ENCODE peak calls at places on chromosome 12, in ten cellular contexts. E is kidney tubule cell; K is GM12865; O is stimulated activated CD8-positive, alpha-beta memory T cell treated with anti-CD3 and anti-CD28 coated beads, Interleukin-2, amount 100 ng/mL, for 1 hour; I is activated B cell treated with CpG ODN at 0.5 μM for 24 hours; Z is astrocyte; C is lung microvascular endothelial cell; F is Right ventricle myocardium inferior; J is retinal pigment epithelial cell; D is NCI-H1048. H is an unnamed sample.

GRCh38 chr12:108884116-108885012 is 4.5 kb downstream of the DAO start:
- DNase-seq in E (peak), K (peak), O (peak), I (peak), Z (no peak), C (peak), F (peak), J (no peak), D (no peak), H (peak)

GRCh38 chr12:127162902-127163301 is 1104.1 kb upstream of the TMEM132C start:
- DNase-seq in E (peak), K (peak), O (peak), I (no peak), Z (peak), C (no peak), F (no peak), J (peak), D (no peak), H (no peak)

GRCh38 chr12:1013618-1014489 is 22.8 kb downstream of the ERC1 start:
- DNase-seq in E (peak), K (no peak), O (no peak), I (no peak), Z (peak), C (peak), F (no peak), J (peak), D (no peak), H (no peak)

GRCh38 chr12:131860472-131861260 is 32.5 kb downstream of the MMP17 start:
- DNase-seq in E (peak), K (no peak), O (no peak), I (no peak), Z (peak), C (peak), F (peak), J (no peak), D (peak), H (peak)

GRCh38 chr12:124558298-124558697 is 9.1 kb downstream of the NCOR2 start:
- DNase-seq in E (no peak), K (no peak), O (no peak), I (no peak), Z (no peak), C (no peak), F (no peak), J (no peak), D (no peak), H (no peak)

GRCh38 chr12:63020269-63020668 is 85.3 kb upstream of the PPM1H start:
- DNase-seq in E (no peak), K (no peak), O (no peak), I (no peak), Z (no peak), C (no peak), F (no peak), J (no peak), D (no peak), H (no peak)

GRCh38 chr12:71854594-71854993 is 15.0 kb downstream of the TBC1D15 start:
- DNase-seq in E (no peak), K (no peak), O (no peak), I (no peak), Z (no peak), C (no peak), F (no peak), J (no peak), D (no peak), H (no peak)

GRCh38 chr12:111767362-111768158 is 827 bp downstream of the ALDH2 start:
- DNase-seq in E (peak), K (no peak), O (no peak), I (no peak), Z (peak), C (peak), F (no peak), J (no peak), D (no peak), H (no peak)

GRCh38 chr12:124906606-124907261 is 7.7 kb downstream of the UBC start:
- DNase-seq in E (peak), K (peak), O (peak), I (peak), Z (peak), C (peak), F (no peak), J (peak), D (no peak), H (peak)

GRCh38 chr12:81992461-81992860 is 233.3 kb upstream of the PPFIA2 start:
- DNase-seq in E (peak), K (peak), O (peak), I (no peak), Z (no peak), C (no peak), F (no peak), J (no peak), D (no peak), H (no peak)

GRCh38 chr12:98514984-98515367 is 414 bp upstream of the TMPO start:
- DNase-seq in E (no peak), K (no peak), O (no peak), I (no peak), Z (no peak), C (no peak), F (no peak), J (no peak), D (no peak), H (no peak)

GRCh38 chr12:19244312-19244711 is 114.8 kb downstream of the PLEKHA5 start:
- DNase-seq in E (no peak), K (no peak), O (no peak), I (no peak), Z (no peak), C (no peak), F (no peak), J (no peak), D (no peak), H (no peak)

GRCh38 chr12:50222275-50222783 is 55.2 kb upstream of the CERS5 start:
- DNase-seq in E (peak), K (peak), O (no peak), I (no peak), Z (peak), C (peak), F (no peak), J (no peak), D (peak), H (no peak)

H was measured in lower lobe of right lung.